ENCODE peak calls at places on chromosomes 7 and 10, in six cellular contexts. One of them, this sample, is unnamed. For H3K9me3 and H3K36me3, the result is how much of the 10 kb centered on the place peaks cover.

GRCh38 chr10:3624367-3624766 is 160.6 kb downstream of the KLF6 start:
- DNase-seq in transverse colon: no peak
- DNase-seq in cardiac muscle cell: peak
- DNase-seq in SK-N-SH: no peak
- DNase-seq in mucosa of descending colon: no peak
- DNase-seq in astrocyte: peak
- DNase-seq in this sample: no peak

GRCh38 chr10:103544657-103545310 is 51.3 kb downstream of the NEURL1 start:
- DNase-seq in cardiac muscle cell: no peak
- DNase-seq in transverse colon: no peak
- DNase-seq in SK-N-SH: peak
- DNase-seq in astrocyte: no peak
- DNase-seq in mucosa of descending colon: no peak
- DNase-seq in this sample: no peak

GRCh38 chr10:34280599-34281374 is 534.3 kb downstream of the PARD3 start:
- DNase-seq in astrocyte: peak
- DNase-seq in SK-N-SH: no peak
- DNase-seq in mucosa of descending colon: no peak
- DNase-seq in cardiac muscle cell: peak
- DNase-seq in transverse colon: no peak
- DNase-seq in this sample: no peak

GRCh38 chr10:17744395-17744841 is 7.6 kb upstream of the TMEM236 start:
- DNase-seq in astrocyte: no peak
- DNase-seq in transverse colon: no peak
- DNase-seq in SK-N-SH: no peak
- DNase-seq in cardiac muscle cell: peak
- DNase-seq in mucosa of descending colon: no peak
- DNase-seq in this sample: no peak

GRCh38 chr7:80732635-80733034 is 94.2 kb downstream of the CD36 start:
- DNase-seq in mucosa of descending colon: no peak
- DNase-seq in astrocyte: no peak
- DNase-seq in cardiac muscle cell: no peak
- DNase-seq in transverse colon: no peak
- DNase-seq in SK-N-SH: no peak
- DNase-seq in this sample: no peak

GRCh38 chr7:155858521-155859061 is 46.3 kb upstream of the SHH start:
- DNase-seq in cardiac muscle cell: peak
- DNase-seq in mucosa of descending colon: no peak
- DNase-seq in astrocyte: peak
- DNase-seq in transverse colon: no peak
- DNase-seq in SK-N-SH: no peak
- DNase-seq in this sample: no peak

GRCh38 chr10:47348138-47348651 is at the start of gene RBP3:
- DNase-seq in cardiac muscle cell: no peak
- DNase-seq in transverse colon: no peak
- DNase-seq in astrocyte: no peak
- DNase-seq in mucosa of descending colon: no peak
- DNase-seq in SK-N-SH: peak
- DNase-seq in this sample: no peak

GRCh38 chr10:78579995-78580394 is 488.8 kb upstream of the ZMIZ1 start:
- DNase-seq in mucosa of descending colon: peak
- DNase-seq in transverse colon: peak
- DNase-seq in astrocyte: peak
- DNase-seq in cardiac muscle cell: peak
- DNase-seq in SK-N-SH: peak
- DNase-seq in this sample: no peak

GRCh38 chr7:111164442-111164841 is 73.5 kb downstream of the LRRN3 start:
- DNase-seq in astrocyte: no peak
- DNase-seq in cardiac muscle cell: no peak
- DNase-seq in SK-N-SH: no peak
- DNase-seq in mucosa of descending colon: no peak
- DNase-seq in transverse colon: no peak
- DNase-seq in this sample: no peak

GRCh38 chr10:35356725-35357092 is 20.4 kb downstream of the CCNY start:
- DNase-seq in cardiac muscle cell: no peak
- DNase-seq in mucosa of descending colon: no peak
- DNase-seq in transverse colon: no peak
- DNase-seq in SK-N-SH: no peak
- DNase-seq in astrocyte: no peak
- DNase-seq in this sample: no peak

GRCh38 chr7:90540406-90540805 is 55.7 kb upstream of the CDK14 start:
- DNase-seq in mucosa of descending colon: peak
- DNase-seq in astrocyte: no peak
- DNase-seq in SK-N-SH: no peak
- DNase-seq in cardiac muscle cell: no peak
- DNase-seq in transverse colon: peak
- DNase-seq in this sample: no peak

GRCh38 chr10:103458720-103459119 is at the start of gene CALHM1:
- DNase-seq in transverse colon: no peak
- DNase-seq in astrocyte: no peak
- DNase-seq in SK-N-SH: no peak
- DNase-seq in mucosa of descending colon: no peak
- DNase-seq in cardiac muscle cell: no peak
- DNase-seq in this sample: no peak

GRCh38 chr7:505171-505570 is 14.5 kb downstream of the PDGFA start:
- DNase-seq in transverse colon: peak
- DNase-seq in astrocyte: no peak
- DNase-seq in mucosa of descending colon: peak
- DNase-seq in SK-N-SH: no peak
- DNase-seq in cardiac muscle cell: no peak
- DNase-seq in this sample: no peak

GRCh38 chr10:45379303-45379726 is 5.3 kb downstream of the ALOX5 start:
- DNase-seq in SK-N-SH: no peak
- DNase-seq in astrocyte: no peak
- DNase-seq in mucosa of descending colon: no peak
- DNase-seq in cardiac muscle cell: no peak
- DNase-seq in transverse colon: no peak
- DNase-seq in this sample: no peak

GRCh38 chr10:130022071-130022470 is 58.0 kb upstream of the EBF3 start:
- DNase-seq in mucosa of descending colon: no peak
- DNase-seq in astrocyte: no peak
- DNase-seq in SK-N-SH: no peak
- DNase-seq in cardiac muscle cell: no peak
- DNase-seq in transverse colon: no peak
- DNase-seq in this sample: no peak

DNA sequence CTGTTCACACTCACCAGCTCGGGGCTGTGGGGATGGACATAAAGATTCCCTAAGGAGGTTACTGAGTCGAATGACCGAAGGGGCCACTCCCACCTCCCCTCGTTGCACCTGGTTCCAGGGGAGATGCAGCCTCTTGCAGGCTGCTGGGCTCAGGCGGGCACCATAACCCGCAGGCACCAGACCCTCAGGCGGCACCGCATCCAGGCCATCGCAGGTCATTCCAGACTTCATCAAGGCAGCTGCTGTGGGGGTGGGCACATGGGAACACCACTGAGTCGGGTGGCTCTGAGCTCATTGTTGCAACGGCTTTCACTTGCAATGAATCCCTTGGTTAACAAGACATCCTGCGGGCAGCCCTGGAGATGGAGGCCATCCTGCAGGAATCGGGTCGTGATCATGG is 221.7 kb downstream of the TCERG1L start:
- DNase-seq in astrocyte: no peak
- DNase-seq in mucosa of descending colon: no peak
- DNase-seq in transverse colon: no peak
- DNase-seq in cardiac muscle cell: no peak
- DNase-seq in SK-N-SH: no peak
- DNase-seq in this sample: no peak
- H3K9me3 ChIP-seq in astrocyte: under half
- H3K9me3 ChIP-seq in mucosa of descending colon: under half
- H3K9me3 ChIP-seq in transverse colon: under half
- H3K9me3 ChIP-seq in cardiac muscle cell: under half
- H3K9me3 ChIP-seq in SK-N-SH: under half
- H3K9me3 ChIP-seq in this sample: under half

GRCh38 chr10:28577506-28577905 is 44.6 kb downstream of the WAC start:
- DNase-seq in cardiac muscle cell: no peak
- DNase-seq in astrocyte: no peak
- DNase-seq in transverse colon: no peak
- DNase-seq in mucosa of descending colon: no peak
- DNase-seq in SK-N-SH: no peak
- DNase-seq in this sample: no peak
- H3K36me3 ChIP-seq in cardiac muscle cell: under half
- H3K36me3 ChIP-seq in astrocyte: under half
- H3K36me3 ChIP-seq in transverse colon: under half
- H3K36me3 ChIP-seq in mucosa of descending colon: under half
- H3K36me3 ChIP-seq in SK-N-SH: under half
- H3K36me3 ChIP-seq in this sample: under half

GRCh38 chr7:35015346-35015859 is 21.9 kb downstream of the DPY19L1 start:
- DNase-seq in astrocyte: peak
- DNase-seq in mucosa of descending colon: no peak
- DNase-seq in SK-N-SH: no peak
- DNase-seq in transverse colon: no peak
- DNase-seq in cardiac muscle cell: no peak
- DNase-seq in this sample: no peak
- H3K9me3 ChIP-seq in astrocyte: under half
- H3K9me3 ChIP-seq in mucosa of descending colon: under half
- H3K9me3 ChIP-seq in SK-N-SH: under half
- H3K9me3 ChIP-seq in transverse colon: under half
- H3K9me3 ChIP-seq in cardiac muscle cell: under half
- H3K9me3 ChIP-seq in this sample: under half

GRCh38 chr7:26213821-26214515 is 12.4 kb downstream of the CBX3 start:
- DNase-seq in cardiac muscle cell: no peak
- DNase-seq in SK-N-SH: no peak
- DNase-seq in transverse colon: no peak
- DNase-seq in mucosa of descending colon: no peak
- DNase-seq in astrocyte: no peak
- DNase-seq in this sample: no peak

GRCh38 chr7:26212921-26213718 is 11.6 kb downstream of the CBX3 start:
- DNase-seq in cardiac muscle cell: no peak
- DNase-seq in mucosa of descending colon: no peak
- DNase-seq in SK-N-SH: no peak
- DNase-seq in astrocyte: no peak
- DNase-seq in transverse colon: no peak
- DNase-seq in this sample: no peak

GRCh38 chr7:26202019-26202985 is 757 bp downstream of the CBX3 start:
- DNase-seq in cardiac muscle cell: no peak
- DNase-seq in mucosa of descending colon: peak
- DNase-seq in SK-N-SH: peak
- DNase-seq in astrocyte: peak
- DNase-seq in transverse colon: peak
- DNase-seq in this sample: no peak

DNA sequence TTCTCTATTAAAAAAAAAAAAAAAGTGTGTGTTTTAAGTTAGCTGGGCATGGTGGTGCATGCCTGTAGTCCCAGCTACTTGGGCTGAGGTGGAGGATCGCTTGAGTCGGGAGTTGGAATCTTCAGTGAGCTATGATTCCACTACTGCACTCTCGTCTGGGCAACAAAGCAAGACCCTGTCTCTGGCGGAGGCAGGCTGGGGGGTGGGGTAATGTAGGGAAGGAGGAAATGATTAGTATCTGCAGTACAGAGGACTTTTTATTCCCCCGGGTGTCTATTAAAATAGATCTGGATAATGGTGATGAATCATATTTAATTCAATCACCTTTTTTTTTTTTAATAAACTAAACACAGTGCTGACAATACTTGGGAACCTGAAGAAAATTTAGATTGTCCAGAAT is 6.5 kb downstream of the CBX3 start:
- DNase-seq in astrocyte: no peak
- DNase-seq in SK-N-SH: peak
- DNase-seq in transverse colon: no peak
- DNase-seq in cardiac muscle cell: no peak
- DNase-seq in mucosa of descending colon: no peak
- DNase-seq in this sample: no peak
- H3K36me3 ChIP-seq in astrocyte: under half
- H3K36me3 ChIP-seq in SK-N-SH: half or more
- H3K36me3 ChIP-seq in transverse colon: under half
- H3K36me3 ChIP-seq in cardiac muscle cell: half or more
- H3K36me3 ChIP-seq in mucosa of descending colon: under half
- H3K36me3 ChIP-seq in this sample: under half